ENCODE peak calls at places on chromosome 9, in five cellular contexts. U is HCT116, I is K562, Z is SK-N-SH, C is GM12878. L is an unnamed sample.

GRCh38 chr9:125732562-125732961 is 14.6 kb upstream of the PBX3 start:
- DNase-seq in U (no peak), C (no peak), Z (no peak), I (no peak), L (no peak)

GRCh38 chr9:107597743-107598217 is 108.2 kb upstream of the KLF4 start:
- DNase-seq in U (peak; percentile 28), Z (no peak), C (no peak), I (no peak), L (peak; percentile 3)

GRCh38 chr9:87285183-87285582 is 212.5 kb upstream of the DAPK1 start:
- DNase-seq in Z (peak; percentile 27), I (no peak), C (no peak), U (no peak), L (no peak)

GRCh38 chr9:133374612-133375115 is 1.2 kb downstream of the SURF4 start:
- DNase-seq in Z (no peak), U (no peak), C (no peak), I (no peak), L (no peak)

GRCh38 chr9:105305834-105306233 is 61.4 kb downstream of the SLC44A1 start:
- DNase-seq in Z (no peak), U (no peak), I (no peak), C (no peak), L (no peak)

GRCh38 chr9:107394264-107394663 is 95.3 kb downstream of the KLF4 start:
- DNase-seq in C (no peak), Z (no peak), I (no peak), U (no peak), L (no peak)

GRCh38 chr9:89497978-89498844 is at the start of gene SEMA4D:
- DNase-seq in U (peak; percentile 53), C (no peak), I (peak; percentile 54), Z (peak; percentile 95), L (no peak)

GRCh38 chr9:130770679-130771442 is 64.2 kb upstream of the ABL1 start:
- DNase-seq in Z (peak; percentile 71), I (peak; percentile 93), C (no peak), U (peak; percentile 43), L (peak; percentile 50)

GRCh38 chr9:69542942-69543704 is 129.0 kb downstream of the APBA1 start:
- DNase-seq in U (no peak), Z (peak; percentile 61), C (no peak), I (no peak), L (no peak)
- TF ChIP-seq ZBTB33 in U (no peak), Z (no peak), C (no peak), I (no peak), L (no peak)

GRCh38 chr9:110952018-110952864 is 86.0 kb downstream of the LPAR1 start:
- DNase-seq in I (no peak), C (no peak), U (no peak), Z (no peak), L (no peak)
- H3K4me2 ChIP-seq in I (no peak overlapping the region), C (no peak overlapping the region), U (no peak overlapping the region), Z (no peak overlapping the region), L (no peak overlapping the region)

GRCh38 chr9:79542735-79543504 is 28.8 kb upstream of the TLE4 start:
- DNase-seq in I (no peak), C (no peak), U (no peak), Z (no peak), L (no peak)
- TF ChIP-seq ZBTB33 in I (no peak), C (no peak), U (no peak), Z (no peak), L (no peak)

DNA sequence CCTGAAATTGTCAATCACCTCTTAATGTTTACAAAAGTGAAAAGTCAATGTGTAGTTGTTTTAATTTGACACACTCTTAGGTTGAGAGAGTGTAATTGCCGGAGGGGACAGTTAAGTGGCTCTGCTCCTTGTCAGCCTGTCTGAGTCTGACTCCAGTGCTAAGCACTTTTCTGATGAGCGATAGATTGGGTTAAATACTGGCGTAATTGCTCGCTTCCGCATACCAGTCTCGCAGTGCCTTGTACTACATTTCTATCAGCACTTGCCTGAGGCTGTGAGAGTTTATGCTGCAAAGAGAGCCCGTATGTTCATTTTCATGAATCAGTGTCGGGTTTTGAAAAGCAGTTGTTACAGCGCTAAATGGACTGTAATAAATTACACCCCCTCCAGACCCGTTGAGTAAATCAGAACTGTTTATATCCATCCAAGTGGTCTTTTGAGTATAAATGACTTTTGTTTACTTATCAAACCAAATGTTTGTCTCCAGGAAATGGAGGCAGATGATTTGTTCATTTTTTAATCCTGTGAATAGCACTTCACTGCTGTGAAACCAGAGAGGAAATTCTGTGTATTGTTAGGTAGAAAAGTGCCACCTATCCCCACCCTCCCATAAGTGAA is 41.0 kb upstream of the DMRT3 start:
- DNase-seq in Z (peak; percentile 10), I (no peak), C (no peak), U (no peak), L (no peak)
- H3K4me2 ChIP-seq in Z (no peak overlapping the region), I (no peak overlapping the region), C (no peak overlapping the region), U (no peak overlapping the region), L (no peak overlapping the region)

L was measured in HepG2.